ENCODE peak calls at places on chromosomes 3 and 15, in nine cellular contexts. H is cerebellar cortex; C is activated B cell treated with CpG ODN at 0.5 μM for 24 hours; O is stimulated activated naive CD8-positive, alpha-beta T cell treated with anti-CD3 and anti-CD28 coated beads, Interleukin-15, amount 100 ng/mL, for 72 hours; Z is left ventricle myocardium inferior; U is GM10248; N is PC-3; Q is activated CD8-positive, alpha-beta memory T cell treated with anti-CD3 and anti-CD28 coated beads for 24 hours; E is aorta. F is an unnamed sample.

GRCh38 chr15:50164458-50164857 is 17.5 kb upstream of the SLC27A2 start:
- DNase-seq in H (no peak), C (no peak), O (no peak), Z (no peak), U (no peak), N (no peak), Q (no peak), E (no peak), F (no peak)

GRCh38 chr3:113428581-113428980 is 12.7 kb downstream of the CFAP44 start:
- DNase-seq in H (no peak), C (no peak), O (no peak), Z (no peak), U (no peak), N (peak), Q (no peak), E (no peak), F (no peak)

GRCh38 chr3:127822836-127823589 is 698 bp upstream of the MGLL start:
- DNase-seq in H (peak), C (peak), O (no peak), Z (peak), U (peak), N (peak), Q (peak), E (peak), F (no peak)

GRCh38 chr3:113231391-113231790 is 20.0 kb downstream of the BOC start:
- DNase-seq in H (no peak), C (no peak), O (no peak), Z (no peak), U (no peak), N (peak), Q (no peak), E (no peak), F (no peak)

GRCh38 chr3:69787436-69788168 is 48.3 kb downstream of the MITF start:
- DNase-seq in H (no peak), C (no peak), O (no peak), Z (no peak), U (no peak), N (peak), Q (no peak), E (no peak), F (no peak)

GRCh38 chr3:133983576-133984560 is 45.9 kb downstream of the SLCO2A1 start:
- DNase-seq in H (no peak), C (no peak), O (no peak), Z (no peak), U (no peak), N (no peak), Q (no peak), E (no peak), F (no peak)

GRCh38 chr3:46359748-46360509 is 6.0 kb downstream of the CCR2 start:
- DNase-seq in H (peak), C (no peak), O (peak), Z (no peak), U (no peak), N (peak), Q (no peak), E (no peak), F (no peak)

GRCh38 chr3:157920804-157921203 is 185.4 kb downstream of the SHOX2 start:
- DNase-seq in H (peak), C (no peak), O (no peak), Z (no peak), U (no peak), N (no peak), Q (no peak), E (no peak), F (no peak)

F was measured in T follicular helper cell.